ENCODE peak calls at places on chromosomes 13 and 19, in ten cellular contexts. P is neural progenitor cell, Y is epithelial cell of esophagus, J is cardiac muscle cell, R is uterus, M is WERI-Rb-1, K is OCI-LY7, G is GM12878, B is colonic mucosa, N is psoas muscle. X is an unnamed sample.

GRCh38 chr13:106241974-106242373 is 293.5 kb downstream of the EFNB2 start:
- DNase-seq in P (no peak), Y (no peak), J (no peak), R (no peak), M (no peak), K (no peak), G (no peak), B (no peak), N (no peak), X (no peak)

GRCh38 chr19:5628470-5628869 is 5.6 kb downstream of the SAFB start:
- DNase-seq in P (no peak), Y (no peak), J (no peak), R (no peak), M (no peak), K (no peak), G (no peak), B (no peak), N (no peak), X (peak)

GRCh38 chr13:25329706-25330105 is 28.3 kb downstream of the NUP58 start:
- DNase-seq in P (no peak), Y (peak), J (no peak), R (no peak), M (no peak), K (no peak), G (no peak), B (no peak), N (no peak), X (peak)

GRCh38 chr19:29264897-29265296 is 51.9 kb upstream of the UQCRFS1 start:
- DNase-seq in P (no peak), Y (no peak), J (no peak), R (no peak), M (no peak), K (no peak), G (no peak), B (no peak), N (no peak), X (no peak)

GRCh38 chr19:42253245-42254082 is 1.5 kb downstream of the ERF start:
- DNase-seq in P (peak), Y (peak), J (peak), R (peak), M (peak), K (peak), G (no peak), B (peak), N (peak), X (peak)

GRCh38 chr19:3275583-3276340 is 51.3 kb downstream of the CELF5 start:
- DNase-seq in P (peak), Y (peak), J (peak), R (peak), M (peak), K (peak), G (peak), B (peak), N (peak), X (peak)

GRCh38 chr13:113047587-113047986 is 58.0 kb upstream of the F7 start:
- DNase-seq in P (no peak), Y (no peak), J (no peak), R (no peak), M (no peak), K (no peak), G (no peak), B (no peak), N (peak), X (no peak)

GRCh38 chr13:76570485-76570884 is 315.7 kb downstream of the KCTD12 start:
- DNase-seq in P (no peak), Y (no peak), J (no peak), R (no peak), M (no peak), K (no peak), G (no peak), B (no peak), N (no peak), X (no peak)

GRCh38 chr13:63198076-63198475 is 1782.4 kb upstream of the PCDH20 start:
- DNase-seq in P (no peak), Y (no peak), J (no peak), R (no peak), M (no peak), K (no peak), G (no peak), B (no peak), N (no peak), X (no peak)

GRCh38 chr19:7872306-7873204 is 1.6 kb downstream of the PRR36 start:
- DNase-seq in P (no peak), Y (no peak), J (no peak), R (no peak), M (no peak), K (no peak), G (no peak), B (no peak), N (no peak), X (no peak)
- H3K4me3 ChIP-seq in P (peak), Y (no peak), J (no peak), R (no peak), M (no peak), K (no peak), G (no peak), B (no peak), N (no peak), X (peak)

GRCh38 chr13:27424246-27425150 is at the start of gene GTF3A:
- DNase-seq in P (peak), Y (peak), J (peak), R (peak), M (peak), K (peak), G (peak), B (peak), N (peak), X (peak)
- TF ChIP-seq CTCF in P (no peak), Y (no peak), J (no peak), R (no peak), M (no peak), K (no peak), G (no peak), B (no peak), N (no peak), X (no peak)

DNA sequence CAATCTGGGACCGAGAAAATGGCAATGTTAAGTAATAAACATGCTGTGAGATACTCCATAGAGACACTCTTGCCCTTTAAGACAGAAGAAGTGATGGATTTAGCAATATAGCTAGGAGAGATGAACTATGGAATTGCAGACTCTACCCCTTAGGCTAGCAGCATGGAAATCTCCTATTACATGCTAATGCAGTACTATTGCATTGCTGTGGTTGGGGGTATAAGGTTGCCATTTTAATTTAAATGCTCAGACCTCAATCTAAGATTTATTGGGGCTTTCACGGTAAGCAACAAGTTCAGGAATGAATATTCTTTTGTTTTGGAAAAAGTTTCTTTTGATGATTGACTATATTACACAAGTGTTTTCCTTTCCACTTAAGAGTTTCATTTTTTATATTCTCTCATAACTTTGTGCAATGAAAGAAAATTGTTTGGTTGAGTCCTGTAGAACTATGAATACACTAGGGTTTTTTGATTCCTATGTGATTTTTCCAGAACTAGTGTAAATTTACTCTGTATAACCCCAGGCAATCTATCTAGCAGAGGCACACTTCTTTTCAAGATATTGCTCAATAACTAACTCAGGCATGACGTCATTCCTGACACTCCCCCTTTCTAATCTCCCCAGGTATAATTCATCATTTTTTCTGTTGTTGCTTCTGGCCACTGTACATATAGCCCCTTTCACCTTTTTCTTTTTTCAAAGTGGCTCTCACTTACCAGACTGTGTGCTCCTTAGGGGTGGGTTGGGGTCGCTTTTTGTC is 394.7 kb upstream of the KLF12 start:
- DNase-seq in P (no peak), Y (peak), J (no peak), R (no peak), M (no peak), K (no peak), G (no peak), B (no peak), N (no peak), X (no peak)
- H3K4me3 ChIP-seq in P (no peak), Y (no peak), J (no peak), R (no peak), M (no peak), K (no peak), G (no peak), B (no peak), N (no peak), X (no peak)

GRCh38 chr13:68929055-68929454 is 1178.6 kb upstream of the ATXN8OS start:
- DNase-seq in P (no peak), Y (no peak), J (no peak), R (no peak), M (no peak), K (no peak), G (no peak), B (no peak), N (no peak), X (no peak)

GRCh38 chr13:68923995-68924394 is 1183.6 kb upstream of the ATXN8OS start:
- DNase-seq in P (no peak), Y (no peak), J (no peak), R (no peak), M (no peak), K (no peak), G (no peak), B (no peak), N (no peak), X (no peak)

DNA sequence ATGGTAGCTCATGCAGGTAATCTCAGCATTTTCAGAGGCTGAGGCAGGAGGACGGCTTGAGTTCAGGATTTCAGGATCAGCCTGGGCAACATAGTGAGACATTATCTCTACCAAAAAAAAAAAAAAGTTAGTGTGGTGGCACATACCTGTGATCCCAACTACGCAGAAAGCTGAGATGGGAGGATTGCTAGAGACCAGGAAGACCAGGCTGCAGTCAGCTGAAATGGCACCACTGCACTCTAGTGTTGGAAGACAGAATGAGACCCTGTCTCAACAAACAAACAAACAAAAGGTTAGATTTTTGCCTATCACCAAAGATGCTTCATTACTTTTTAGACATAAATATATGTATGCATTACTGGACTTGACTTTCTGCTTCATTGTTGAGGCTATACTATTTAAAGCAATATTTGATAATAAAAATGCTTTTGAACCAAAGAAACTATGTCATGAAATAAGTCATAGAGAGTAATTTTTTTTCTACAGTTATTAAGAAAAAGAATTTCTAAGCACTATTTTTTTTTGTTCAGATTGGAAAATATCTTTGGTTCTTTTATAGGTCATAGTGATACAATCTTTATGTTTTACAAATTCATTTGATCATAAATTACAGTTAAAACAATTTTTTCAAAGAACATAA is 1180.1 kb upstream of the ATXN8OS start:
- DNase-seq in P (peak), Y (peak), J (peak), R (no peak), M (peak), K (no peak), G (no peak), B (no peak), N (no peak), X (no peak)
- TF ChIP-seq CTCF in P (peak), Y (peak), J (no peak), R (no peak), M (peak), K (peak), G (peak), B (no peak), N (no peak), X (no peak)

DNA sequence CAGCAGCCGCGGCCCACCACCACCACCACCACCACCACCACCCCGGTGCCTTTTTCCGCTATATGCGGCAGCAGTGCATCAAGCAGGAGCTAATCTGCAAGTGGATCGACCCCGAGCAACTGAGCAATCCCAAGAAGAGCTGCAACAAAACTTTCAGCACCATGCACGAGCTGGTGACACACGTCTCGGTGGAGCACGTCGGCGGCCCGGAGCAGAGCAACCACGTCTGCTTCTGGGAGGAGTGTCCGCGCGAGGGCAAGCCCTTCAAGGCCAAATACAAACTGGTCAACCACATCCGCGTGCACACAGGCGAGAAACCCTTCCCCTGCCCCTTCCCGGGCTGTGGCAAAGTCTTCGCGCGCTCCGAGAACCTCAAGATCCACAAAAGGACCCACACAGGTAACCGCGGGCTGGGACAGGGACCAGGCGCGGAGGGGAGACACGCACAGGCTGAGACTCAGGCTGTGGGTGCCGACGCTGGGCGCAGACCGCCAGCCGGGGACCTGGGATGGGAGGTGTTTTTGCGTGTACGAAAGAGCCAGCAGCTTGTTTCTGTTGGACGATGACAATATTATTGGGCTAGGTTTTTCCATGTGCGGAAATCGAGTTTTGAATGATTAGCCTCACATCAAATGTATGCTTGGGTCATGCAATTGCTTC is 1.3 kb downstream of the ZIC2 start:
- DNase-seq in P (peak), Y (no peak), J (peak), R (no peak), M (peak), K (no peak), G (no peak), B (no peak), N (no peak), X (no peak)
- H3K4me3 ChIP-seq in P (peak), Y (no peak), J (peak), R (no peak), M (peak), K (no peak), G (no peak), B (no peak), N (no peak), X (no peak)

GRCh38 chr19:13583114-13583513 is 76.8 kb upstream of the CACNA1A start:
- DNase-seq in P (no peak), Y (no peak), J (no peak), R (no peak), M (no peak), K (no peak), G (no peak), B (no peak), N (no peak), X (no peak)
- TF ChIP-seq CTCF in P (no peak), Y (no peak), J (no peak), R (no peak), M (no peak), K (no peak), G (no peak), B (no peak), N (no peak), X (no peak)

X was measured in fibroblast of villous mesenchyme.